ENCODE peak calls at places on chromosomes 16 and 17, in five cellular contexts. A is H1, K is neuronal stem cell, R is H9, W is trophoblast cell. E is an unnamed sample.

GRCh38 chr17:49730078-49730786 is 22.5 kb upstream of the SLC35B1 start:
- DNase-seq in A (no peak), K (no peak), R (no peak), W (no peak), E (no peak)

GRCh38 chr16:3945751-3946603 is 65.5 kb upstream of the CREBBP start:
- DNase-seq in A (no peak), K (no peak), R (no peak), W (peak), E (peak)

GRCh38 chr17:74454197-74455024 is 12.0 kb upstream of the CD300A start:
- DNase-seq in A (no peak), K (peak), R (peak), W (peak), E (peak)

GRCh38 chr17:46151762-46152161 is 41.5 kb downstream of the KANSL1 start:
- DNase-seq in A (no peak), K (no peak), R (no peak), W (no peak), E (no peak)

GRCh38 chr16:67762385-67762784 is 43.3 kb upstream of the GFOD2 start:
- DNase-seq in A (no peak), K (no peak), R (no peak), W (no peak), E (no peak)

GRCh38 chr17:63451150-63451549 is 5.0 kb upstream of the CYB561 start:
- DNase-seq in A (no peak), K (no peak), R (no peak), W (no peak), E (no peak)

GRCh38 chr16:57868913-57869520 is 66.7 kb upstream of the KIFC3 start:
- DNase-seq in A (no peak), K (no peak), R (no peak), W (peak), E (no peak)

GRCh38 chr17:44353656-44354331 is 8.7 kb downstream of the GRN start:
- DNase-seq in A (no peak), K (no peak), R (peak), W (peak), E (peak)

GRCh38 chr16:86387461-86388440 is 122.6 kb upstream of the FOXF1 start:
- DNase-seq in A (no peak), K (no peak), R (no peak), W (no peak), E (peak)

GRCh38 chr17:75635610-75636202 is 2.5 kb downstream of the SMIM5 start:
- DNase-seq in A (no peak), K (no peak), R (no peak), W (no peak), E (no peak)

GRCh38 chr17:4678448-4679026 is 25.4 kb downstream of the PELP1 start:
- DNase-seq in A (no peak), K (no peak), R (no peak), W (peak), E (peak)

GRCh38 chr16:19809121-19809635 is 75.5 kb downstream of the GPRC5B start:
- DNase-seq in A (no peak), K (no peak), R (no peak), W (peak), E (peak)

GRCh38 chr16:3171181-3171854 is 16.7 kb upstream of the OR1F1 start:
- DNase-seq in A (no peak), K (no peak), R (no peak), W (no peak), E (peak)

GRCh38 chr17:38453951-38454421 is 25.7 kb downstream of the ARHGAP23 start:
- DNase-seq in A (no peak), K (no peak), R (no peak), W (no peak), E (peak)

GRCh38 chr17:27811961-27812360 is 11.6 kb upstream of the NOS2 start:
- DNase-seq in A (no peak), K (no peak), R (no peak), W (no peak), E (no peak)

GRCh38 chr16:57591086-57591869 is 37.2 kb upstream of the ADGRG1 start:
- DNase-seq in A (no peak), K (peak), R (peak), W (peak), E (peak)

GRCh38 chr17:67559381-67559966 is 158.3 kb upstream of the NOL11 start:
- DNase-seq in A (no peak), K (no peak), R (peak), W (no peak), E (no peak)

GRCh38 chr17:78892062-78892456 is 10.9 kb downstream of the CEP295NL start:
- DNase-seq in A (no peak), K (no peak), R (no peak), W (no peak), E (no peak)
- H3K4me2 ChIP-seq in A (no peak), K (no peak), R (no peak), W (no peak), E (no peak)

DNA sequence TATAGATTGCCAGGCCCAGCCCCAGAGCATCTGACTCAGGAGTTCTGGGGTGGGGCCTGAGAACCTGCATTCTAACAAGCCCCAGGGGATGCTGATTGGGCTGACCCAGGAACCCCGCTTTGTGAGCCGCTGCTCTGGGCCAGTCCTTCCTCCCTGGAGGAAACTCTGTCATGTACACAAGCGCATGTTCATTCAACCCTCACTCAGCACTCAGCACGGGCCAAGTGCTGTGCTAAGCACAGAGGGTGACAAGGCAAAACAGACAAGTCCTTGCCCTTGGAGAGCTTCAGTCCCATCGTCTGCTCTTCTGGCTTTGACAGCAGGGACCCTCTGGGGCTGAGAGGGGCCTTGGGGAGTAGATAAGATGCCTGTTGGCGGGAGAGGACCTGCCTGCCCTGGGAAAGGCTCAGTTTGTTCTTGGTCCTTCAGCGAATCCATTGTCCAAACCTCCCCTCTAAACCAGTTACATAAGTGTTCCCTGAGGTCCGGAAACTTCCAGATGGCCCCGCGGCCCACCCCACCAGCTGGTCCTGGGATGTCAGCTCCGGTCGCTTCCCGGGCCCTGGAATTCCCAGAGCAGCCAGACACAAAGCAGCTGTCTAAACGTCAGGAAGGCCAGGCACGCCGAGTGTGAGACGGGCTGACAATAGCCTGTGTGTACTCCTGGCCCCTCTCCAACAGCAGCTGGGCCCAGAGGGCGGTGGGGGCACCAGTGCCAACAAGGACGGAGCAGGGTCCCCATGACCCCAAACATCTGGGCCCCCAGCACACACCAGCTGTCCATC is 88.8 kb downstream of the ZDHHC7 start:
- DNase-seq in A (no peak), K (no peak), R (no peak), W (no peak), E (peak)
- H2BK12ac ChIP-seq in A (no peak), K (peak), R (no peak), W (peak), E (peak)

GRCh38 chr17:6872941-6873340 is 41.4 kb upstream of the TEKT1 start:
- DNase-seq in A (no peak), K (no peak), R (no peak), W (no peak), E (no peak)
- H3K4me2 ChIP-seq in A (no peak), K (no peak), R (no peak), W (no peak), E (no peak)

GRCh38 chr16:89102035-89102776 is 8.6 kb downstream of the ACSF3 start:
- DNase-seq in A (no peak), K (no peak), R (peak), W (no peak), E (no peak)
- H2BK12ac ChIP-seq in A (no peak), K (no peak), R (no peak), W (no peak), E (no peak)

GRCh38 chr17:56131431-56131830 is 21.8 kb upstream of the ANKFN1 start:
- DNase-seq in A (no peak), K (no peak), R (no peak), W (no peak), E (no peak)

GRCh38 chr17:56125830-56126819 is 27.1 kb upstream of the ANKFN1 start:
- DNase-seq in A (no peak), K (peak), R (peak), W (peak), E (peak)

GRCh38 chr17:56130030-56130429 is 23.2 kb upstream of the ANKFN1 start:
- DNase-seq in A (no peak), K (no peak), R (no peak), W (no peak), E (no peak)
- H3K4me2 ChIP-seq in A (no peak), K (no peak), R (no peak), W (no peak), E (no peak)

DNA sequence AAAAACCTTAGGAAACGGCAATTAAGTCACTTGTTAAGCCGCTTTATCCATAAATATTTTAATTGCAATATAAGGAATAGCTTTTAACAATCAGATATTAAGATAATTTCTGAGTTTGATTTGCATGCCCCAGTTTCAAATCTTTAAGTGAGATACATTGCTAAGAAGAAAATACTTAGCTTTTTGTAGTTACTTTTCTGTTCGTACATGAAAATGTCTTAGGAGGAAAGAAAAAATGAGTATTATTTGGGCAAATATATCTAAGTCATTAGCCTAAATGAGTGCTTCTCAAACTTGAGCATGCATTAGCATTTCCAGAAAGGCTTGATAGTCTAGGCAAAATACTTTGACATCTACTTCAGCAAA is 6.4 kb downstream of the ZNF207 start:
- DNase-seq in A (no peak), K (no peak), R (no peak), W (no peak), E (no peak)
- H2BK12ac ChIP-seq in A (no peak), K (no peak), R (no peak), W (no peak), E (no peak)

DNA sequence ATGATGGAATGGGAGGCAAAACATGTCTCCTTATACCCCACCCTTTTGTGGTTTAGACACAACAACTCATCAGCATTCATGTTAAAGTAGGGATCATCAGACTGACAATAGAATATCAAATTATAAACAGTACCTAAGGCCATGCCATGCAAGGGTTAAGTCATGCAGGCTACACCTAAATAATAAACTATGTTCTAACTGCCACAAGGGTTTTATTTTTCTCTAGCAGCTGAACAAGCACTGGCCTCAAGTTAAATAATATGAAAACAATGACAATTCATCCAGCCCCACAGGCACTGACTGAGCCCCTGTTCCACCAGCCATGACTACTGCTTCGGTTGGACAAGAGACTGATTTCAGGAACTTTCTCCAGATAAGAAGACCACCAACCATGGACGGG is 164.5 kb upstream of the PIRT start:
- DNase-seq in A (no peak), K (no peak), R (no peak), W (no peak), E (no peak)
- H3K4me2 ChIP-seq in A (no peak), K (no peak), R (no peak), W (no peak), E (no peak)

GRCh38 chr16:31149332-31149731 is 534 bp downstream of the PRSS36 start:
- DNase-seq in A (no peak), K (no peak), R (no peak), W (no peak), E (no peak)
- H2BK12ac ChIP-seq in A (peak), K (no peak), R (no peak), W (no peak), E (no peak)